ENCODE peak calls at places on chromosome 16, in eight cellular contexts. A is mammary epithelial cell, Q is IMR-90, I is colonic mucosa, V is astrocyte of the cerebellum, H is AG09309, S is esophagus squamous epithelium, E is tibial artery. D is an unnamed sample.

GRCh38 chr16:26413780-26414179 is 652.9 kb upstream of the C16orf82 start:
- DNase-seq in E (no peak), H (no peak), Q (no peak), V (no peak), A (no peak), I (no peak), S (no peak), D (no peak)

GRCh38 chr16:87701066-87701425 is 64.7 kb downstream of the KLHDC4 start:
- DNase-seq in E (no peak), Q (no peak), V (no peak), S (no peak), I (no peak), A (no peak), H (no peak), D (no peak)

GRCh38 chr16:10744370-10745030 is 858 bp downstream of the NUBP1 start:
- DNase-seq in A (no peak), H (no peak), E (no peak), I (no peak), V (no peak), S (no peak), Q (peak), D (no peak)

GRCh38 chr16:17515421-17516210 is 44.9 kb upstream of the XYLT1 start:
- DNase-seq in H (peak), V (no peak), Q (peak), S (no peak), E (no peak), I (no peak), A (peak), D (peak)

GRCh38 chr16:88387941-88388627 is 5.3 kb downstream of the ZNF469 start:
- DNase-seq in V (no peak), H (no peak), E (peak), A (peak), I (peak), Q (peak), S (no peak), D (peak)

GRCh38 chr16:88770459-88771293 is 14.3 kb downstream of the PIEZO1 start:
- DNase-seq in Q (peak), S (no peak), H (no peak), E (no peak), V (no peak), A (peak), I (peak), D (peak)

GRCh38 chr16:10729649-10730048 is 14.0 kb upstream of the NUBP1 start:
- DNase-seq in Q (peak), A (peak), I (no peak), H (peak), S (no peak), V (no peak), E (no peak), D (no peak)

GRCh38 chr16:20517149-20517548 is 59.0 kb downstream of the ACSM2B start:
- DNase-seq in S (no peak), H (no peak), E (no peak), V (no peak), Q (no peak), I (no peak), A (no peak), D (no peak)

GRCh38 chr16:10989494-10989893 is 45.1 kb downstream of the CLEC16A start:
- DNase-seq in A (no peak), E (no peak), Q (no peak), S (no peak), H (no peak), V (no peak), I (no peak), D (no peak)

GRCh38 chr16:88769617-88770458 is 15.2 kb downstream of the PIEZO1 start:
- DNase-seq in A (peak), I (peak), V (no peak), E (no peak), S (no peak), Q (no peak), H (no peak), D (no peak)

GRCh38 chr16:8798174-8798527 is 512 bp downstream of the PMM2 start:
- DNase-seq in Q (peak), H (no peak), V (no peak), I (no peak), S (no peak), A (peak), E (no peak), D (no peak)

GRCh38 chr16:77399546-77399945 is 35.3 kb downstream of the ADAMTS18 start:
- DNase-seq in I (no peak), H (no peak), A (no peak), S (no peak), Q (no peak), V (no peak), E (no peak), D (no peak)

GRCh38 chr16:88716601-88717001 is 10.3 kb downstream of the CTU2 start:
- DNase-seq in S (no peak), A (no peak), V (no peak), I (no peak), E (no peak), H (no peak), Q (no peak), D (no peak)

GRCh38 chr16:31191697-31192428 is 10.7 kb downstream of the PYCARD start:
- DNase-seq in E (no peak), V (no peak), H (no peak), Q (no peak), S (no peak), A (no peak), I (no peak), D (no peak)

GRCh38 chr16:21205303-21205702 is 6.1 kb downstream of the ZP2 start:
- DNase-seq in H (no peak), S (no peak), Q (no peak), V (no peak), I (no peak), A (no peak), E (no peak), D (no peak)

GRCh38 chr16:87648236-87648635 is 45.9 kb downstream of the JPH3 start:
- DNase-seq in A (no peak), I (no peak), Q (no peak), H (no peak), V (no peak), S (no peak), E (no peak), D (no peak)

GRCh38 chr16:68075980-68076379 is 9.2 kb upstream of the NFATC3 start:
- DNase-seq in S (no peak), E (no peak), Q (no peak), V (no peak), H (no peak), I (no peak), A (no peak), D (no peak)

GRCh38 chr16:86391987-86392386 is 118.3 kb upstream of the FOXF1 start:
- DNase-seq in H (no peak), V (no peak), Q (peak), I (no peak), A (peak), E (no peak), S (no peak), D (no peak)

GRCh38 chr16:3510410-3510809 is 9.6 kb downstream of the CLUAP1 start:
- DNase-seq in E (peak), Q (no peak), V (no peak), A (no peak), H (no peak), S (no peak), I (no peak), D (no peak)

GRCh38 chr16:59574296-59574695 is 840.2 kb upstream of the GOT2 start:
- DNase-seq in I (no peak), A (no peak), H (no peak), E (no peak), S (no peak), Q (no peak), V (no peak), D (no peak)
- TF ChIP-seq CTCF in I (no peak), A (no peak), H (no peak), E (no peak), S (no peak), Q (no peak), V (no peak), D (no peak)

DNA sequence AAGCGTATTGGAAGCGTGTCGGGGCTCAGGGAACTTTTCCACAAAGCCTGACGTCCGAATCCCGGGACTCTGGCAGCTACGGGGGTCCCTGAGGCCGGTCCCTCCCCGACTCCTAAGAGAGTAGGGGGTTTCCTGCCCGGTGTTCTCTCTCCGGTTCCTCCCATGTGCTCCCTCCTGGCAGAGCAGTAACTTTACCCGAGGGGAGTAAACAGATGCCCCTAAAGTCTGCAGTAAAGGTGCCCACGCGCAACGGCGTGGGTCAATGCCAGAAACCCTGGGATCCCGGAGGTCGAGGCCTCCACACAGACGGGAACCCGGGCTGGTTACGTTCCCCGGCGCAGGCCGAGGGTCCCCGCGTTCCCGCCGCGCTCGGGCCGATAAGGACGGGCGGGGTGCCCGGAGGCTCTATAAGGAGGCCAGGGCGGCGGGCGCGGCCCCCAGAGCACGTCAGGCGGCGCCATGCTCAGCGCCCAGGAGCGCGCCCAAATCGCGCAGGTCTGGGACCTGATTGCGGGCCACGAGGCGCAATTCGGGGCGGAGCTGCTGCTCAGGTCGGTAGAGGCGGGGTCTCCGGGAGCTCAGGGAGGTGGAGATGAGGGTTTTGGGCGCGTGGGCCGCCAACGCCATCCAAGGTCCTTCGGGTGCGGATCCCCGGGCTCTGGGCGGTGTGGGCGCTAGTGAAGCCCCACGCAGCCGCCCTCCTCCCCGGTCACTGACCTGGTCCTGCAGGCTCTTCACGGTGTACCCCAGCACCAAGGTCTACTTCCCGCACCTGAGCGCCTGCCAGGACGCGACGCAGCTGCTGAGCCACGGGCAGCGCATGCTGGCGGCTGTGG is at the start of gene HBM:
- DNase-seq in S (no peak), A (no peak), I (no peak), V (no peak), H (no peak), E (no peak), Q (no peak), D (no peak)
- H3K4me3 ChIP-seq in S (no peak), A (no peak), I (no peak), V (no peak), H (no peak), E (no peak), Q (no peak), D (no peak)

DNA sequence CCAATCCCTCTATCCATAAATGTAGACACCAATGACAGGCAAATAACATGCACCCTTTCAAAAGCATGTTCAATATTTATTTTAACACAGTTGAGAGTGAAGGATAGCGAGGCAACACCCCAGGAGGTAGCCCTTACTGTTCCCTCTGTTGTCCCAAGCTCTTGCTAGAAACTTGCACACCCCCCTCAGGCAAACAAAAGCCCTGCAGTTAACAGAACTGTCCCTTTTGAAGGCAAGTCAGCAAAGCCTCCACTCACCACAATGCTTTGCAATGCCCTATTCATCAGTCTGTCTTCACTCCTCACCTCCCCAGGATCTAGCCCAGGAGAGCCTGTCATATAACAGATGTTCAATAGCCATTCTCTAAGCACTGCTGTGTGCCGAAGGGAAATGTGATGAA is 3.5 kb upstream of the CNEP1R1 start:
- DNase-seq in V (no peak), Q (no peak), H (no peak), S (no peak), E (no peak), I (no peak), A (peak), D (no peak)
- TF ChIP-seq CTCF in V (no peak), Q (no peak), H (peak), S (no peak), E (no peak), I (no peak), A (no peak), D (no peak)

DNA sequence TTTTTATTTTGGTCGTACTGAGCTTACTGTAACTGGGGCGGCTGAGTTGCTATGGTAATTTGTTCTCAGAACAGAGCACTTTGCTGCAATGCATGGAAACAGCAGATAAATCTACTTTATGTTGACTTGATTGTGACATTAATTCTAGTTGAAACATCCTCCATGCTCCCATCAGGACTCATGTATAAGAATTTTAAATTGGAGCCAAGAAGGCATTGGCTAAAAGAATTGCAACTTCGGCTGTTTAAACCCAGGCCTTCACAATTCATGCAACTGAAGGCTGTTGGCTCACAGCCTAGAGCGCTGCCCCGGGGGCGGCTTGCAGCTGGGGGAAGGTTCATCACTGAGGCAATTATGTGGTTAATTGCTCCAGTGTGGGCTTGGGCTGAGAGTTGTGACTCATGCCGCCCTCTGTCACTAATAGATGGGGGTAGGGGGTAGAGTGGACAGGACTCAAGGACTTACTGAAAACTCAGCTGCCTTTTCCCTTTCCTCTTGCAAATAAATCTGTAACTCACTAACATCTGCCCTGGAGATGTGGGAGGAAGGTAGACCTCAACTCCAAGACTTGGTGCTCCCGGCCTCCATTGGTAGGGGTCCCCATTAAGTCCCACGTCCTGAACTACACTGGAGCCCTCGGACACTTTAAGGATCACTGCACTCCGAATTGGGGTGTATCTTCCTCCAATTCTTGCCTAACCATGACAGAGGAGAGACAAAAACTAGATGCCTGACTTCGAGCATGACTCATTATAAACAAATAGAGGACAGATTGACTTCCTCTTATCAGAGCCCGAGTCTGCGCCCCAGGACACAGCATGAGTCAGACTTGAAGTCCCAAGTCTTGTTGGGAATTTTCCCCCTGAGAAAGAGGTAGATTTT is 37.5 kb downstream of the ERCC4 start:
- DNase-seq in H (peak), I (peak), A (peak), S (no peak), E (peak), Q (peak), V (peak), D (peak)
- H3K4me3 ChIP-seq in H (peak), I (peak), A (peak), S (peak), E (peak), Q (peak), V (peak), D (no peak)

DNA sequence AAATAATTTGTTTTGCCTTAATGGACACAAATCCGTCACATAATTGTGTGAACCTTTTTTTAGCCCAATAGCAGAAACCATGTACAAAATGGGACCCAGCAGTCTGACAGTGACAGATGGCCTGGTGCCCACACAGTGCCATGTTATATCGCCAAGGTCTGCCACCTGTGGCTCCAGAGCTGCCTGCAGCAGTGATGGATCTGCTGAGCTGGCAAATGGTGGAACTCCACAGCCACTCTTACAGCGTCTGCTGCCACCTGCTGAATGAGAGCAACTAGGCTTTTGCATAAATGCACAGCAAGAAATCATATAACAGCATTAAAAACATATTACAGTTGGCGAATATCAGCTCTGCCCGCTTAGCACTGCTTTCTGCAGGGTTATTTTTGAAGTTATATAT is 59.4 kb downstream of the NUP93 start:
- DNase-seq in E (no peak), Q (peak), H (no peak), V (peak), I (peak), A (peak), S (no peak), D (no peak)
- TF ChIP-seq CTCF in E (peak), Q (peak), H (peak), V (peak), I (no peak), A (peak), S (peak), D (peak)

GRCh38 chr16:81279375-81279774 is 35.4 kb upstream of the GAN start:
- DNase-seq in E (no peak), S (no peak), V (no peak), I (no peak), A (peak), H (no peak), Q (peak), D (no peak)

GRCh38 chr16:81276323-81276722 is 37.8 kb downstream of the BCO1 start:
- DNase-seq in I (no peak), V (no peak), S (no peak), E (no peak), H (no peak), Q (no peak), A (no peak), D (no peak)

GRCh38 chr16:81278526-81278925 is 36.2 kb upstream of the GAN start:
- DNase-seq in E (no peak), I (no peak), S (no peak), H (no peak), Q (no peak), V (no peak), A (no peak), D (no peak)

GRCh38 chr16:81275795-81276194 is 37.3 kb downstream of the BCO1 start:
- DNase-seq in I (peak), H (no peak), V (no peak), Q (no peak), A (no peak), S (no peak), E (no peak), D (no peak)

GRCh38 chr16:81277681-81278080 is 37.1 kb upstream of the GAN start:
- DNase-seq in V (no peak), H (no peak), S (no peak), E (no peak), A (peak), I (peak), Q (no peak), D (peak)
- H3K4me3 ChIP-seq in V (no peak), H (no peak), S (no peak), E (no peak), A (no peak), I (no peak), Q (no peak), D (no peak)

GRCh38 chr16:71845639-71846431 is at the start of gene ATXN1L:
- DNase-seq in A (peak), E (peak), V (peak), S (peak), Q (peak), I (peak), H (peak), D (peak)
- TF ChIP-seq CTCF in A (no peak), E (peak), V (no peak), S (peak), Q (no peak), I (no peak), H (no peak), D (no peak)

DNA sequence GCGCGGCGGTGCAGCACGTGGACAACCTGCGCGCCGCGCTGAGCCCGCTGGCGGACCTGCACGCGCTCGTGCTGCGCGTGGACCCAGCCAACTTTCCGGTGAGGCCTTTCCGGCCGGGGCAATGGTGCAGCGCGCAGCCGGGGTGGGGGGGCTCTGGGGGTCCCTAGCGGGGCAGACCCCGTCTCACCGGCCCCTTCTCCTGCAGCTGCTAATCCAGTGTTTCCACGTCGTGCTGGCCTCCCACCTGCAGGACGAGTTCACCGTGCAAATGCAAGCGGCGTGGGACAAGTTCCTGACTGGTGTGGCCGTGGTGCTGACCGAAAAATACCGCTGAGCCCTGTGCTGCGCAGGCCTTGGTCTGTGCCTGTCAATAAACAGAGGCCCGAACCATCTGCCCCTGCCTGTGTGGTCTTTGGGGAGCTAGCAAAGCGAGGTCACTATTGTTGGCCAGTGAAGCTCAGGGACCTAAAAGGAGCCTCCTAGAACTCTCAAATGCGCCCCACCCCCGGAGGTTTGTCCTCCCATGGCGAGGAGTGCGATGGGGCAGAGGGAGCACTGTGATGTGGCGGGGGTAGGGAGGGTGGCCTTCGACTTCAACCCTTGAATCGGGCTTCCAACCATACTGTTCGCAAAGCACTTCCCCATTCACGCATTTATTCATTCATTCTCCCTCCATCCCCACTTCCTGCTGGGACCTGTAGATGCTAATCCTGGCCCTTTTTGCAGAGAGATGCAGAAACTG is 768 bp downstream of the HBM start:
- DNase-seq in V (no peak), A (no peak), I (no peak), Q (no peak), E (no peak), S (no peak), H (no peak), D (no peak)
- H3K4me3 ChIP-seq in V (no peak), A (no peak), I (no peak), Q (no peak), E (no peak), S (no peak), H (no peak), D (no peak)

D was measured in kidney epithelial cell.